ENCODE peak calls at places on chromosomes 11 and 22, in seven cellular contexts. L, E, F, H, C, U and V are unnamed samples.

GRCh38 chr11:112610996-112611795 is 350.0 kb upstream of the NCAM1 start:
- DNase-seq in E (no peak), U (no peak), L (peak; percentile 11), C (no peak), F (peak; percentile 63), H (no peak), V (no peak)

GRCh38 chr22:47552541-47553205 is 790.2 kb downstream of the TBC1D22A start:
- DNase-seq in L (no peak), E (no peak), F (no peak), H (no peak), U (no peak), C (no peak), V (no peak)

GRCh38 chr11:10418259-10418949 is 36.7 kb upstream of the AMPD3 start:
- DNase-seq in H (no peak), C (no peak), U (peak; percentile 84), F (no peak), E (no peak), L (no peak), V (no peak)

GRCh38 chr11:116835042-116835772 is 2.2 kb downstream of the APOA1 start:
- DNase-seq in F (peak; percentile 7), E (peak; percentile 28), H (no peak), U (no peak), L (peak; percentile 27), C (no peak), V (no peak)

GRCh38 chr11:26710489-26710888 is 11.4 kb downstream of the SLC5A12 start:
- DNase-seq in U (no peak), F (no peak), E (no peak), C (no peak), H (no peak), L (no peak), V (no peak)

GRCh38 chr11:795638-796564 is 2.2 kb downstream of the SLC25A22 start:
- DNase-seq in E (peak; percentile 86), C (no peak), U (no peak), L (peak; percentile 87), F (peak; percentile 53), H (peak; percentile 48), V (no peak)

GRCh38 chr11:129374993-129375721 is 491 bp upstream of the BARX2 start:
- DNase-seq in L (no peak), C (no peak), H (no peak), U (no peak), E (no peak), F (peak; percentile 9), V (no peak)

GRCh38 chr22:17772249-17772962 is 1.9 kb downstream of the BID start:
- DNase-seq in C (no peak), H (no peak), F (no peak), U (no peak), E (no peak), L (no peak), V (no peak)

GRCh38 chr11:108614086-108614485 is 20.5 kb upstream of the EXPH5 start:
- DNase-seq in E (no peak), C (no peak), H (no peak), U (no peak), L (no peak), F (no peak), V (no peak)

GRCh38 chr11:62400760-62401159 is 18.1 kb upstream of the SCGB1A1 start:
- DNase-seq in F (no peak), L (peak; percentile 59), C (no peak), U (peak; percentile 46), H (peak; percentile 46), E (no peak), V (no peak)

GRCh38 chr11:57638811-57639320 is 10.8 kb downstream of the YPEL4 start:
- DNase-seq in H (no peak), F (no peak), L (no peak), E (no peak), U (no peak), C (no peak), V (no peak)

GRCh38 chr11:119254239-119254638 is 48.1 kb downstream of the CBL start:
- DNase-seq in F (no peak), H (no peak), C (no peak), U (no peak), L (no peak), E (no peak), V (no peak)

GRCh38 chr11:117823941-117824420 is 563 bp downstream of the FXYD2 start:
- DNase-seq in C (no peak), U (no peak), H (no peak), F (peak; percentile 88), L (peak; percentile 28), E (no peak), V (no peak)

GRCh38 chr11:45368697-45369096 is 82.6 kb upstream of the SYT13 start:
- DNase-seq in H (no peak), C (no peak), E (no peak), F (no peak), U (no peak), L (no peak), V (no peak)

GRCh38 chr22:27476729-27477128 is 324.8 kb downstream of the MN1 start:
- DNase-seq in L (peak; percentile 46), F (no peak), H (no peak), C (peak; percentile 53), E (no peak), U (no peak), V (no peak)

GRCh38 chr22:24319451-24319850 is 48.8 kb downstream of the SPECC1L start:
- DNase-seq in U (no peak), H (no peak), E (no peak), L (peak; percentile 48), C (no peak), F (peak; percentile 89), V (no peak)

GRCh38 chr11:21475276-21475675 is 717.6 kb upstream of the ANO5 start:
- DNase-seq in L (no peak), U (no peak), H (no peak), F (no peak), E (no peak), C (no peak), V (no peak)

DNA sequence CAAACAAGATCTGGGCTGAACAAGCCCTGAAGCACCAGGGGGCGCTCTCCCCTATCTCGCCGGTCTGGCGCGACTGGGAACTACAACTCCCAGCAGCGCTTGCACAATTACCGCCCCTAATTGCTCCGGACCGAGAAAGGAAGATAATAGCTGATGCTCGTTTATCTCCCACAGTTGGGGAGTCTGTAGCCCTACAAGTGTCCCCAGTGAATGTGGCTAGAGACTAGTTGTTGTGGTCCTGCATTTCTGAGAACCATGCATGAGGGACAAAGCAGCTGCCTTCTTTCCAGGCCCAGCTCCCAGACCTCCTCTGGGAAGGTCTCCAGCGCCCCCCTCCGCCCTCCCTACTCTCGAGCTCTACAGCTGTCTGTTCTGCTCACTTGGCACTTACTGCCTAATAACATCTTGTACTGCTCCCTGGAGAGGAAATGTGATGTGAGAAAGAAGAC is 34.4 kb downstream of the NRXN2 start:
- DNase-seq in H (peak; percentile 50), C (peak; percentile 83), F (peak; percentile 92), U (no peak), E (peak; percentile 91), L (peak; percentile 91), V (peak; percentile 9)
- TF ChIP-seq CTCF in H (peak; percentile 86), C (peak; percentile 93), F (peak; percentile 94), U (peak; percentile 94), E (peak; percentile 93), L (peak; percentile 87), V (peak; percentile 88)

GRCh38 chr11:107612445-107612844 is 21.5 kb downstream of the ELMOD1 start:
- DNase-seq in E (no peak), H (no peak), L (no peak), C (no peak), F (no peak), U (no peak), V (no peak)

GRCh38 chr11:107608809-107609208 is 17.9 kb downstream of the ELMOD1 start:
- DNase-seq in U (no peak), E (no peak), L (no peak), C (no peak), H (no peak), F (peak; percentile 94), V (no peak)

GRCh38 chr11:107606122-107606521 is 15.2 kb downstream of the ELMOD1 start:
- DNase-seq in F (no peak), L (no peak), U (no peak), H (no peak), C (no peak), E (peak; percentile 26), V (no peak)

DNA sequence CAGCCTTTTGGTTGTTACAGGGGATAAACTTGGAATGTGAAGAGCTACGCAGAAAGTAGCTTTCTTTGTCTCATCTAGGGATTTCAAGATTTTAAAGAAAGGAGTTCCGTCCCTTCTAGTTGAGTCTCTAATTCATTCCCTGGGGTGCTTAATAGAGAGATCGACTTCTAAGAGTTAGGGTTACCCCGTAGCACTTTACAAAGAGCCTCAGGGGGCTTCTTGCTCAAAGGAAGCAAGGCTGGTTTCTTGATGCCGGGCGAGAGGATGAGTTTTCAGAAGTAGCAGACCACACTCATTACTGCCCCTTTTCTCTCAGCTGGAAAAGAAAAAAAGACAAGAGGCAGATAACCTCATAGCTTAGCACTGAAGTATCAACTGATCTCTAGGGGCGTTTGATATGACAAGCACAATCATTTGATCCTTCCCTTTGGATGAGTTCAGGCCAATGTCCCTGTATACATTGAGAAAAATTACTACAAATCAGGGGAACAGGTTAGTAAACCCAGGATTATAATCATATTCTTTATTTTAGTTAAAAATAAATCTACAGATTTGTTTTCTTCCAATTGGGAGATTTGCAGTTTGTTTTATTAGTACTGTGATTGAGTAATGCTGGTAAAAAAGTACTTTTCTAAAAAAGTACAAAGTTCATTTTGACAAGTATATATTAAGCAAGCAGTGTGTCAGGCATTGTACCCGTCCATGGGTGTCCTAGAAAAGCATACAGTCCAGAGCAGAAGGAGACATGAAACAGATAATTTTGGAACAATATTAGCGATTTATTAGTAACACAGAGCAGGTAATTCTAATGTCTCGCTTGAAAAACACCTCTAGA is 18.7 kb downstream of the ELMOD1 start:
- DNase-seq in L (no peak), E (no peak), U (no peak), H (no peak), C (no peak), F (no peak), V (no peak)
- H3K4me3 ChIP-seq in L (no peak overlapping the region), E (no peak overlapping the region), U (no peak overlapping the region), H (no peak overlapping the region), C (no peak overlapping the region), F (no peak overlapping the region), V (no peak overlapping the region)

GRCh38 chr11:126162286-126163030 is 49.0 kb downstream of the RPUSD4 start:
- DNase-seq in E (no peak), L (no peak), U (no peak), H (no peak), F (no peak), C (no peak), V (no peak)

GRCh38 chr11:126164781-126165180 is 46.7 kb downstream of the RPUSD4 start:
- DNase-seq in C (no peak), L (no peak), F (no peak), H (no peak), E (no peak), U (no peak), V (no peak)

GRCh38 chr11:126161146-126161458 is 50.3 kb downstream of the RPUSD4 start:
- DNase-seq in F (no peak), H (no peak), U (no peak), E (no peak), L (no peak), C (no peak), V (no peak)

GRCh38 chr11:126163779-126164178 is 47.7 kb downstream of the RPUSD4 start:
- DNase-seq in U (no peak), H (no peak), L (no peak), F (no peak), C (no peak), E (no peak), V (no peak)

GRCh38 chr11:126163074-126163700 is 48.3 kb downstream of the RPUSD4 start:
- DNase-seq in U (peak; percentile 64), F (no peak), H (peak; percentile 71), E (no peak), C (no peak), L (peak; percentile 16), V (peak; percentile 83)
- TF ChIP-seq CTCF in U (peak; percentile 15), F (no peak), H (no peak), E (no peak), C (no peak), L (no peak), V (peak; percentile 23)

GRCh38 chr11:132925825-132926469 is 606.4 kb downstream of the OPCML start:
- DNase-seq in L (no peak), U (no peak), C (no peak), H (no peak), F (no peak), E (no peak), V (no peak)
- H3K4me3 ChIP-seq in L (no peak overlapping the region), U (no peak overlapping the region), C (no peak overlapping the region), H (no peak overlapping the region), F (no peak overlapping the region), E (no peak overlapping the region), V (no peak overlapping the region)